ENCODE peak calls at places on chromosomes 1 and 21, in six cellular contexts. One of them, this sample, is unnamed.

GRCh38 chr21:39461419-39461818 is 9.6 kb downstream of the SH3BGR start:
- DNase-seq in mesenchymal stem cell: no peak
- DNase-seq in IMR-90: no peak
- DNase-seq in mesendoderm: no peak
- DNase-seq in neuronal stem cell: no peak
- DNase-seq in H1: no peak
- DNase-seq in this sample: no peak

GRCh38 chr1:246631426-246631825 is 65.2 kb downstream of the CNST start:
- DNase-seq in mesenchymal stem cell: peak
- DNase-seq in IMR-90: peak
- DNase-seq in mesendoderm: no peak
- DNase-seq in neuronal stem cell: no peak
- DNase-seq in H1: no peak
- DNase-seq in this sample: no peak

GRCh38 chr1:51342591-51343206 is 12.3 kb upstream of the TTC39A start:
- DNase-seq in mesenchymal stem cell: no peak
- DNase-seq in IMR-90: no peak
- DNase-seq in mesendoderm: no peak
- DNase-seq in neuronal stem cell: no peak
- DNase-seq in H1: no peak
- DNase-seq in this sample: no peak

GRCh38 chr1:15343099-15343498 is 66.6 kb upstream of the EFHD2 start:
- DNase-seq in mesenchymal stem cell: no peak
- DNase-seq in IMR-90: no peak
- DNase-seq in mesendoderm: no peak
- DNase-seq in neuronal stem cell: no peak
- DNase-seq in H1: no peak
- DNase-seq in this sample: no peak

GRCh38 chr1:23403038-23403336 is 21.6 kb downstream of the TCEA3 start:
- DNase-seq in mesenchymal stem cell: peak
- DNase-seq in IMR-90: peak
- DNase-seq in mesendoderm: peak
- DNase-seq in neuronal stem cell: no peak
- DNase-seq in H1: no peak
- DNase-seq in this sample: no peak

GRCh38 chr1:159071970-159072582 is 4.5 kb downstream of the AIM2 start:
- DNase-seq in mesenchymal stem cell: peak
- DNase-seq in IMR-90: peak
- DNase-seq in mesendoderm: peak
- DNase-seq in neuronal stem cell: peak
- DNase-seq in H1: no peak
- DNase-seq in this sample: no peak

GRCh38 chr1:19845166-19845954 is 30.3 kb upstream of the RNF186 start:
- DNase-seq in mesenchymal stem cell: no peak
- DNase-seq in IMR-90: no peak
- DNase-seq in mesendoderm: no peak
- DNase-seq in neuronal stem cell: no peak
- DNase-seq in H1: no peak
- DNase-seq in this sample: no peak

GRCh38 chr1:35573198-35573775 is at the start of gene TFAP2E:
- DNase-seq in mesenchymal stem cell: peak
- DNase-seq in IMR-90: no peak
- DNase-seq in mesendoderm: peak
- DNase-seq in neuronal stem cell: no peak
- DNase-seq in H1: no peak
- DNase-seq in this sample: peak

GRCh38 chr1:166952002-166952746 is 23.2 kb downstream of the ILDR2 start:
- DNase-seq in mesenchymal stem cell: peak
- DNase-seq in IMR-90: peak
- DNase-seq in mesendoderm: peak
- DNase-seq in neuronal stem cell: no peak
- DNase-seq in H1: no peak
- DNase-seq in this sample: no peak

GRCh38 chr1:153697873-153698647 is 19.6 kb downstream of the NPR1 start:
- DNase-seq in mesenchymal stem cell: no peak
- DNase-seq in IMR-90: no peak
- DNase-seq in mesendoderm: peak
- DNase-seq in neuronal stem cell: no peak
- DNase-seq in H1: no peak
- DNase-seq in this sample: peak

GRCh38 chr1:219299420-219299819 is 125.7 kb downstream of the LYPLAL1 start:
- DNase-seq in mesenchymal stem cell: no peak
- DNase-seq in IMR-90: no peak
- DNase-seq in mesendoderm: no peak
- DNase-seq in neuronal stem cell: no peak
- DNase-seq in H1: no peak
- DNase-seq in this sample: no peak

GRCh38 chr1:150261367-150261766 is 3.8 kb downstream of the CA14 start:
- DNase-seq in mesenchymal stem cell: no peak
- DNase-seq in IMR-90: no peak
- DNase-seq in mesendoderm: no peak
- DNase-seq in neuronal stem cell: no peak
- DNase-seq in H1: no peak
- DNase-seq in this sample: no peak

GRCh38 chr1:195806060-195806459 is 802.2 kb downstream of the KCNT2 start:
- DNase-seq in mesenchymal stem cell: no peak
- DNase-seq in IMR-90: no peak
- DNase-seq in mesendoderm: no peak
- DNase-seq in neuronal stem cell: no peak
- DNase-seq in H1: no peak
- DNase-seq in this sample: no peak

GRCh38 chr1:201693019-201693372 is 136.0 kb upstream of the IPO9 start:
- DNase-seq in mesenchymal stem cell: no peak
- DNase-seq in IMR-90: no peak
- DNase-seq in mesendoderm: no peak
- DNase-seq in neuronal stem cell: no peak
- DNase-seq in H1: no peak
- DNase-seq in this sample: no peak

GRCh38 chr1:156931553-156931952 is 11.1 kb downstream of the LRRC71 start:
- DNase-seq in mesenchymal stem cell: peak
- DNase-seq in IMR-90: peak
- DNase-seq in mesendoderm: no peak
- DNase-seq in neuronal stem cell: no peak
- DNase-seq in H1: no peak
- DNase-seq in this sample: no peak

GRCh38 chr1:21299007-21299406 is 8.7 kb upstream of the ECE1 start:
- DNase-seq in mesenchymal stem cell: peak
- DNase-seq in IMR-90: no peak
- DNase-seq in mesendoderm: no peak
- DNase-seq in neuronal stem cell: no peak
- DNase-seq in H1: no peak
- DNase-seq in this sample: no peak

GRCh38 chr1:32197837-32198236 is 2.6 kb upstream of the CCDC28B start:
- DNase-seq in mesenchymal stem cell: no peak
- DNase-seq in IMR-90: no peak
- DNase-seq in mesendoderm: no peak
- DNase-seq in neuronal stem cell: no peak
- DNase-seq in H1: no peak
- DNase-seq in this sample: no peak

GRCh38 chr1:10637833-10638558 is 158.4 kb downstream of the CASZ1 start:
- DNase-seq in mesenchymal stem cell: no peak
- DNase-seq in IMR-90: no peak
- DNase-seq in mesendoderm: no peak
- DNase-seq in neuronal stem cell: no peak
- DNase-seq in H1: no peak
- DNase-seq in this sample: no peak

GRCh38 chr1:109901508-109902145 is 9.0 kb upstream of the CSF1 start:
- DNase-seq in mesenchymal stem cell: no peak
- DNase-seq in IMR-90: no peak
- DNase-seq in mesendoderm: no peak
- DNase-seq in neuronal stem cell: no peak
- DNase-seq in H1: no peak
- DNase-seq in this sample: no peak

GRCh38 chr1:174995121-174995520 is 4.6 kb upstream of the CACYBP start:
- DNase-seq in mesenchymal stem cell: no peak
- DNase-seq in IMR-90: peak
- DNase-seq in mesendoderm: no peak
- DNase-seq in neuronal stem cell: no peak
- DNase-seq in H1: no peak
- DNase-seq in this sample: no peak

GRCh38 chr21:18899261-18899660 is 495.7 kb upstream of the TMPRSS15 start:
- DNase-seq in mesenchymal stem cell: no peak
- DNase-seq in IMR-90: no peak
- DNase-seq in mesendoderm: peak
- DNase-seq in neuronal stem cell: no peak
- DNase-seq in H1: no peak
- DNase-seq in this sample: no peak

GRCh38 chr1:175129997-175130648 is 62.5 kb downstream of the KIAA0040 start:
- DNase-seq in mesenchymal stem cell: no peak
- DNase-seq in IMR-90: no peak
- DNase-seq in mesendoderm: peak
- DNase-seq in neuronal stem cell: peak
- DNase-seq in H1: peak
- DNase-seq in this sample: peak

GRCh38 chr1:212285685-212286436 is 651 bp downstream of the PPP2R5A start:
- DNase-seq in mesenchymal stem cell: peak
- DNase-seq in IMR-90: peak
- DNase-seq in mesendoderm: peak
- DNase-seq in neuronal stem cell: peak
- DNase-seq in H1: no peak
- DNase-seq in this sample: peak

GRCh38 chr21:39125752-39126485 is 57.3 kb downstream of the PSMG1 start:
- DNase-seq in mesenchymal stem cell: peak
- DNase-seq in IMR-90: peak
- DNase-seq in mesendoderm: peak
- DNase-seq in neuronal stem cell: peak
- DNase-seq in H1: peak
- DNase-seq in this sample: peak

GRCh38 chr1:186680031-186681012 is at the start of gene PTGS2:
- DNase-seq in mesenchymal stem cell: peak
- DNase-seq in IMR-90: peak
- DNase-seq in mesendoderm: peak
- DNase-seq in neuronal stem cell: peak
- DNase-seq in H1: peak
- DNase-seq in this sample: peak

GRCh38 chr1:186244825-186245224 is 130.2 kb downstream of the TPR start:
- DNase-seq in mesenchymal stem cell: no peak
- DNase-seq in IMR-90: no peak
- DNase-seq in mesendoderm: peak
- DNase-seq in neuronal stem cell: no peak
- DNase-seq in H1: no peak
- DNase-seq in this sample: peak

GRCh38 chr1:14583788-14584187 is 14.7 kb upstream of the KAZN start:
- DNase-seq in mesenchymal stem cell: no peak
- DNase-seq in IMR-90: no peak
- DNase-seq in mesendoderm: no peak
- DNase-seq in neuronal stem cell: no peak
- DNase-seq in H1: no peak
- DNase-seq in this sample: no peak

GRCh38 chr21:46552274-46552673 is 52.6 kb downstream of the S100B start:
- DNase-seq in mesenchymal stem cell: no peak
- DNase-seq in IMR-90: no peak
- DNase-seq in mesendoderm: no peak
- DNase-seq in neuronal stem cell: no peak
- DNase-seq in H1: no peak
- DNase-seq in this sample: no peak

GRCh38 chr21:38349111-38349746 is 92.4 kb downstream of the KCNJ15 start:
- DNase-seq in mesenchymal stem cell: no peak
- DNase-seq in IMR-90: peak
- DNase-seq in mesendoderm: no peak
- DNase-seq in neuronal stem cell: no peak
- DNase-seq in H1: no peak
- DNase-seq in this sample: no peak

GRCh38 chr1:1072849-1073742 is 1.0 kb downstream of the RNF223 start:
- DNase-seq in mesenchymal stem cell: no peak
- DNase-seq in IMR-90: no peak
- DNase-seq in mesendoderm: no peak
- DNase-seq in neuronal stem cell: no peak
- DNase-seq in H1: no peak
- DNase-seq in this sample: no peak
- H3K18ac ChIP-seq in mesenchymal stem cell: no peak
- H3K18ac ChIP-seq in IMR-90: no peak
- H3K18ac ChIP-seq in mesendoderm: no peak
- H3K18ac ChIP-seq in neuronal stem cell: peak
- H3K18ac ChIP-seq in H1: no peak
- H3K18ac ChIP-seq in this sample: no peak

GRCh38 chr1:183178490-183178889 is 7.6 kb upstream of the LAMC2 start:
- DNase-seq in mesenchymal stem cell: no peak
- DNase-seq in IMR-90: no peak
- DNase-seq in mesendoderm: no peak
- DNase-seq in neuronal stem cell: no peak
- DNase-seq in H1: no peak
- DNase-seq in this sample: no peak
- H3K9ac ChIP-seq in mesenchymal stem cell: no peak
- H3K9ac ChIP-seq in IMR-90: no peak
- H3K9ac ChIP-seq in mesendoderm: no peak
- H3K9ac ChIP-seq in neuronal stem cell: no peak
- H3K9ac ChIP-seq in H1: no peak
- H3K9ac ChIP-seq in this sample: no peak

DNA sequence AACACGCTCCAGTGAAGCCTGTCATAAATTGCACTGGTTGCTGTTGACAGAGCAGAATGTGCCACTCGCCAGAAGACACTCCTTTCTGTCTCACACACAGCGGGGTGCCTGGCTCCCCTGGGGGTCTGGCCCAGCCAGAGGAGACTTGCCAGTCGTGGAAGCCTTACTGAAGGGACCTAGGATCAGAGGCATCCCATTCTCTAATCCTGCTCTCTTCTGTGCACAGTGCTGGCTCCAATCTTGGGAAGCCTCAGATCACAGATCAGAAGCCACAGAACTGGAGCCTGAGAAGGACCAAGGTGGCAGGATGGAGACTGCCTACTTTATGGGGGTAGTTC is 1.4 kb downstream of the SLC9A1 start:
- DNase-seq in mesenchymal stem cell: peak
- DNase-seq in IMR-90: no peak
- DNase-seq in mesendoderm: no peak
- DNase-seq in neuronal stem cell: no peak
- DNase-seq in H1: no peak
- DNase-seq in this sample: no peak
- H3K18ac ChIP-seq in mesenchymal stem cell: no peak
- H3K18ac ChIP-seq in IMR-90: no peak
- H3K18ac ChIP-seq in mesendoderm: no peak
- H3K18ac ChIP-seq in neuronal stem cell: no peak
- H3K18ac ChIP-seq in H1: no peak
- H3K18ac ChIP-seq in this sample: no peak

DNA sequence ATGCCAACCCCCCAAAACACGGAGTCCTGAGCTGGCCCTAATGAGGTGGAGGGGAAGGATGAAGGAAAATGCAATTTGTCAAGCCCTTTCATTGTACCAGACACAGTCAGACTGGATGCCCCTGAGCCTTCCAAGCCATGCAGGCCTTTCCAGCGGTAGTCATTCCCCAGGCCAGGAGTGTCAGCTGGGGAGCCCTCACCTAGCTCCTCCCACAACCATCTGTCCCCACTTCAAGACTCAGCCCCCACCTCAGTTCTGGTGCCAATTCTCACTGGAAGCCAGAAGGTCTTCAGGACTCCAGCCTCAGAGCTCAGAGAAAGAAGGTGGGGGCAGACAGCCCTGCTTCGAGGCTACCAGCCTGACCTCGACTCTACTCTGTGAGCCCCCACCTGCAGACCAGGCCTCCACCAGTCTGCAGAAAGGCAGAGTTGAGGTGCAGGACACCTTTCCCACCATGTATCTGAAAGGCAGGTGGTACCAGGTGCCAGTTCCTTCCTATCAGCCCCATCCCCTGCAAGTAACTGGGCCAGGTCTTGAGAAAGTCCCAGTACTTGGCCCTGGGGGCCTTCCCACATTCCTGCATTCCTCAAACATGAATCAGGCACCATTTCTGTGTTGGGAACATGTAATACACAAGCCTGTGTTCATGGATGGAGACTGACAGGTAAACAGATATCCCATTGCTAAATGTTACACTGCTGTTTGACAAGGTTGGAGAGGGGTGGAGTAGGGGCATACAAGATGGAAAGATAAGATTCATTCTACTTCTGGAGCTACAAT is 180.6 kb upstream of the EDN2 start:
- DNase-seq in mesenchymal stem cell: peak
- DNase-seq in IMR-90: peak
- DNase-seq in mesendoderm: peak
- DNase-seq in neuronal stem cell: no peak
- DNase-seq in H1: peak
- DNase-seq in this sample: peak
- H3K9ac ChIP-seq in mesenchymal stem cell: no peak
- H3K9ac ChIP-seq in IMR-90: no peak
- H3K9ac ChIP-seq in mesendoderm: no peak
- H3K9ac ChIP-seq in neuronal stem cell: no peak
- H3K9ac ChIP-seq in H1: no peak
- H3K9ac ChIP-seq in this sample: no peak